ENCODE peak calls at places on chromosomes 2 and 18, in six cellular contexts. J, I, E, V, S and O are unnamed samples.

GRCh38 chr2:228522276-228522675 is 340.8 kb upstream of the SPHKAP start:
- DNase-seq in J (no peak), I (no peak), V (peak), E (no peak), S (no peak), O (no peak)

GRCh38 chr2:239382384-239382880 is 18.4 kb downstream of the HDAC4 start:
- DNase-seq in E (no peak), V (no peak), J (no peak), I (no peak), S (no peak), O (no peak)

GRCh38 chr18:12076424-12077140 is 17.1 kb upstream of the ANKRD62 start:
- DNase-seq in S (no peak), E (no peak), J (no peak), V (peak), I (peak), O (peak)

GRCh38 chr18:13381907-13382682 is 163.5 kb downstream of the LDLRAD4 start:
- DNase-seq in S (peak), I (no peak), J (peak), E (peak), V (peak), O (peak)

GRCh38 chr2:58447586-58447985 is 206.5 kb upstream of the FANCL start:
- DNase-seq in J (no peak), I (peak), V (no peak), E (no peak), S (no peak), O (no peak)

GRCh38 chr2:29228276-29228675 is 113.1 kb downstream of the CLIP4 start:
- DNase-seq in S (no peak), J (no peak), E (no peak), I (no peak), V (no peak), O (no peak)

GRCh38 chr18:62521082-62521481 is 1.7 kb upstream of the ZCCHC2 start:
- DNase-seq in V (no peak), I (no peak), S (no peak), E (no peak), J (no peak), O (no peak)

GRCh38 chr2:165874445-165875039 is 79.0 kb downstream of the TTC21B start:
- DNase-seq in S (no peak), E (peak), J (no peak), I (peak), V (peak), O (peak)

GRCh38 chr18:32036506-32037210 is 18.0 kb downstream of the RNF125 start:
- DNase-seq in S (no peak), V (no peak), E (no peak), I (no peak), J (no peak), O (no peak)

GRCh38 chr2:15986644-15987043 is 46.3 kb downstream of the MYCN start:
- DNase-seq in J (no peak), E (no peak), I (no peak), S (no peak), V (no peak), O (no peak)

GRCh38 chr18:58417752-58418151 is 211.1 kb downstream of the ALPK2 start:
- DNase-seq in J (no peak), I (peak), V (peak), S (no peak), E (no peak), O (peak)

GRCh38 chr2:56583796-56584313 is 400.1 kb downstream of the CCDC85A start:
- DNase-seq in E (no peak), J (no peak), S (no peak), V (no peak), I (no peak), O (no peak)

GRCh38 chr18:25533088-25533676 is 181.2 kb upstream of the ZNF521 start:
- DNase-seq in I (no peak), E (no peak), J (no peak), V (no peak), S (no peak), O (no peak)

DNA sequence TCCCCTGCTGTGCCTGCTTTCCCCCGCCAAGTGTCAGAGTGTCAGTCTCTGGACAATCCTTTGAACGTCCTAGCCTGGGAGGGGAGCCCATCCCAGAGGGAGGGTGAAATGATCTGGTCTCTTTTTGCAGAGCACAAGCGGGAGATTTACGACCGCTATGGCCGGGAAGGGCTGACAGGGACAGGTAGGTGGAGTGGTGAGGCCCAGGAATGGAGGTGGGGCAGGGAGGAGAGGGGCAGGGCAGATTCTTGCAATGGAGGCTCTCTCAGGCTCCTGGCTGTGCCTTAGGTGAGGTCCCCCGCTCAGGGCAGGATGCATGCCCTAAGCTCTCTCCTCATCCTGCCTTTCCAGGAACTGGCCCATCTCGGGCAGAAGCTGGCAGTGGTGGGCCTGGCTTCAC is 2.4 kb downstream of the DNAJB2 start:
- DNase-seq in S (no peak), I (no peak), J (no peak), E (no peak), V (no peak), O (no peak)
- TF ChIP-seq CTCF in S (no peak), I (no peak), J (no peak), E (no peak), V (no peak), O (no peak)

GRCh38 chr2:222448806-222449205 is 24.5 kb downstream of the SGPP2 start:
- DNase-seq in S (no peak), I (no peak), E (no peak), J (no peak), V (peak), O (no peak)

GRCh38 chr2:222447144-222447543 is 22.8 kb downstream of the SGPP2 start:
- DNase-seq in I (no peak), E (no peak), V (no peak), J (no peak), S (no peak), O (no peak)

GRCh38 chr2:222440670-222441422 is 16.5 kb downstream of the SGPP2 start:
- DNase-seq in J (no peak), S (no peak), V (peak), I (peak), E (no peak), O (no peak)

GRCh38 chr2:222442665-222443064 is 18.3 kb downstream of the SGPP2 start:
- DNase-seq in J (no peak), S (no peak), I (no peak), V (no peak), E (no peak), O (no peak)

DNA sequence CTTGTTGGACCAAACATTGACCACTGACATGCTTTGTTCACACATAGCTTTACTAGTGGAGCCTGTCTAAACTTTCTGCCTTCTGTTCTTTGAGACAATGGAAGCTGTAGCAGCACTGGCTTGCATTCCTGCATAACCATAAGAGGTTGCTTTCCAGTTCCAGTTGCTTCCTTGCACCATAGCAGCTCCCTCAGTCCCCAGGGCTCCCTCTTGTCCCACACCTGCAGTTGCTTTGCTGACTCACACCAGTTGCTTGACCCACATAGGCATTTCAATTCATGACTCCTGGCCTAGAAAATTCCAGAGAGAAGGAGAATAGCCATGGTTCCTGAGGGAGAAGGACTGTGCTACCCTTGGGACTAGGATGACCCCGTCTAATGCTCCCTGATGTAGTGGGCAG is 20.9 kb downstream of the SGPP2 start:
- DNase-seq in S (no peak), V (peak), J (no peak), I (no peak), E (no peak), O (no peak)
- TF ChIP-seq CTCF in S (no peak), V (no peak), J (no peak), I (no peak), E (no peak), O (no peak)

GRCh38 chr2:215442392-215442787 is 6.5 kb upstream of the FN1 start:
- DNase-seq in V (no peak), E (no peak), S (no peak), J (no peak), I (no peak), O (no peak)
- TF ChIP-seq CTCF in V (no peak), E (no peak), S (no peak), J (no peak), I (no peak), O (no peak)

DNA sequence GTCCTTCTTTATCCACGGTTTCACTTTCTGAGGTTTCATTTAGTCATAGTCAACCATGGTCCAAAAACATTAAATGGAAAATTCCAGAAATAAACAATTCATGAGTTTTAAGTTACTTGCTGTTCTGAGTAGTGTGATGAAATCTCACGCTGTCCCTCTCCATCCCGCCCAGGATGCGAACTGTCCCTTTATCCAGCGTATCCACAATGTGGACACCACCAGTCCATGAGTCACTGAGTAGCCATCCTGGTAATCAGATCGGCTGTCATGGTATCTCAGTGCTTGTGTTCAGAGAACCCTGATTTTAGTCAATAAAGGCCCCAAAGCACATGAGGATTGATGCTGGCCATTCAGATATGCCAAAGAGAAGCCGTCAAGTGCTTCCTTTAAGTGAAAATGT is 3.7 kb downstream of the SP140L start:
- DNase-seq in S (no peak), I (no peak), V (no peak), E (no peak), J (no peak), O (no peak)
- TF ChIP-seq CTCF in S (no peak), I (no peak), V (no peak), E (no peak), J (no peak), O (no peak)

GRCh38 chr2:159188449-159188848 is 98.1 kb downstream of the WDSUB1 start:
- DNase-seq in J (no peak), I (no peak), V (no peak), E (no peak), S (no peak), O (no peak)

GRCh38 chr2:159186462-159186861 is 100.0 kb downstream of the WDSUB1 start:
- DNase-seq in S (no peak), I (no peak), E (no peak), J (no peak), V (no peak), O (no peak)

GRCh38 chr2:159187095-159187494 is 99.4 kb downstream of the WDSUB1 start:
- DNase-seq in S (no peak), V (peak), E (no peak), J (no peak), I (no peak), O (peak)

GRCh38 chr2:159183346-159183745 is 103.2 kb downstream of the WDSUB1 start:
- DNase-seq in V (no peak), E (no peak), I (no peak), J (no peak), S (no peak), O (no peak)

GRCh38 chr2:159185401-159186130 is 100.9 kb downstream of the WDSUB1 start:
- DNase-seq in S (no peak), J (no peak), V (peak), E (peak), I (peak), O (peak)
- TF ChIP-seq CTCF in S (no peak), J (no peak), V (peak), E (peak), I (no peak), O (peak)

GRCh38 chr2:145431181-145431951 is 911.4 kb upstream of the ZEB2 start:
- DNase-seq in I (no peak), S (no peak), V (no peak), J (no peak), E (no peak), O (peak)
- TF ChIP-seq CTCF in I (no peak), S (no peak), V (no peak), J (no peak), E (no peak), O (no peak)

GRCh38 chr2:40488101-40488598 is 36.3 kb upstream of the SLC8A1 start:
- DNase-seq in V (peak), E (no peak), S (no peak), J (no peak), I (peak), O (peak)
- TF ChIP-seq CTCF in V (peak), E (no peak), S (peak), J (no peak), I (peak), O (peak)

GRCh38 chr2:180145163-180145562 is 138.1 kb upstream of the CWC22 start:
- DNase-seq in V (no peak), E (no peak), S (no peak), I (no peak), J (no peak), O (no peak)
- TF ChIP-seq CTCF in V (no peak), E (no peak), S (no peak), I (no peak), J (no peak), O (no peak)

GRCh38 chr2:207321504-207321903 is 155.8 kb upstream of the KLF7 start:
- DNase-seq in S (no peak), J (no peak), E (no peak), I (no peak), V (no peak), O (no peak)

GRCh38 chr2:207317358-207317984 is 151.7 kb upstream of the KLF7 start:
- DNase-seq in J (no peak), E (no peak), V (peak), S (no peak), I (no peak), O (no peak)

GRCh38 chr2:207319321-207319720 is 153.6 kb upstream of the KLF7 start:
- DNase-seq in V (no peak), S (no peak), E (no peak), I (no peak), J (no peak), O (no peak)

GRCh38 chr2:207318071-207318683 is 152.4 kb upstream of the KLF7 start:
- DNase-seq in S (no peak), E (no peak), J (no peak), I (no peak), V (no peak), O (no peak)

DNA sequence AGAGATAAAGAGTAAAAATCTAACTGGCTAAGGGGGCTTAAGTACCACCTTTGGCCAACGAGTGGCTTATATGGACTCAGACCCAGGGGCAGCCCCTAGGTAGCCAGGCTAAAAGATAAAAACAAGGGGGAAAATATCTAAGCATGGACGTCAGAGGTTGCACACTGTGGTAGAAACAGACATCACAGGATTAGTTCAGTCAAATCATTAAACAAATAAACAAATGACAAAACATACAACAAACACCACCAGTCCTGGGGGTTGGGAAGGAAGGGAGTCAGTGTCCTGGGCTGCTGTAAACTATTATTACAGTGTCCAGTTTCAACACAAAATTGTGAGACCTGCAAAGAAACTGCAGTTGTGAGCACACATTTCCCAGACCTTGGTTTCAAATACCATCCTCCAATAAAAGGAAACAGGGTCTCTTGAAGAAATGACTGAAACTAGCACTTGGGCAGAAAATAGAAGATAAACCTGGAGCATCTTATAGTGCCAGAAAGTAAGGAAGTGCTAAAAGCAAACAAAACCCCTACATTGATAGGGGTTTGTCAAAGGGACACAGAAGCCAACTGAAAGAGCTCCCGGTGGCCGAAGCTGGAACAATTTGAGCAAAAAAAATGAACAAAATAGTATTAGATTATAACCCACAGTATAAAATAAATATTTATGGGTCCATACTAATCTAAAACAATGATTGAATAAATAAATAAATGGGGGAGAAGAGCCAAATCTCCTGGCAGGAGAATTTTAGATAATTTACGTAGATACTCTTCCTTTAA is 154.8 kb upstream of the KLF7 start:
- DNase-seq in S (no peak), J (no peak), V (no peak), E (no peak), I (no peak), O (no peak)
- TF ChIP-seq CTCF in S (no peak), J (no peak), V (peak), E (no peak), I (no peak), O (peak)